ENCODE peak calls at places on chromosome 4, in six cellular contexts. X is IMR-90, D is neuronal stem cell, A is H9, H is mesendoderm, E is H1. N is an unnamed sample.

GRCh38 chr4:67035501-67035900 is 509.8 kb downstream of the CENPC start:
- DNase-seq in D (no peak), A (no peak), X (no peak), E (no peak), H (no peak), N (peak)

GRCh38 chr4:41160010-41160789 is 54.1 kb downstream of the APBB2 start:
- DNase-seq in A (peak), H (peak), D (no peak), X (peak), E (no peak), N (peak)

GRCh38 chr4:183154701-183155391 is 55.8 kb downstream of the WWC2 start:
- DNase-seq in A (no peak), H (peak), X (peak), D (no peak), E (no peak), N (no peak)

GRCh38 chr4:7044415-7044930 is 1.3 kb downstream of the TADA2B start:
- DNase-seq in E (no peak), H (no peak), X (no peak), A (no peak), D (no peak), N (peak)

GRCh38 chr4:71074452-71075299 is 81.2 kb downstream of the DCK start:
- DNase-seq in X (no peak), E (no peak), H (no peak), A (no peak), D (no peak), N (no peak)

GRCh38 chr4:37767546-37767945 is 58.9 kb upstream of the PGM2 start:
- DNase-seq in E (no peak), X (peak), D (no peak), H (no peak), A (no peak), N (no peak)

GRCh38 chr4:155707251-155707650 is 40.6 kb downstream of the GUCY1A1 start:
- DNase-seq in X (no peak), E (no peak), H (no peak), D (no peak), A (no peak), N (no peak)

GRCh38 chr4:159367421-159368105 is 264.7 kb downstream of the RAPGEF2 start:
- DNase-seq in A (no peak), D (no peak), H (no peak), X (no peak), E (no peak), N (no peak)

GRCh38 chr4:67451464-67451863 is 93.8 kb downstream of the CENPC start:
- DNase-seq in E (no peak), X (peak), A (no peak), H (no peak), D (no peak), N (no peak)

GRCh38 chr4:73763877-73764276 is 23.5 kb downstream of the CXCL8 start:
- DNase-seq in D (no peak), H (no peak), E (no peak), X (no peak), A (no peak), N (no peak)

GRCh38 chr4:138751290-138751689 is 264.3 kb upstream of the NOCT start:
- DNase-seq in E (no peak), X (peak), A (no peak), H (no peak), D (no peak), N (no peak)
- H3K18ac ChIP-seq in E (no peak), X (no peak), A (no peak), H (no peak), D (no peak), N (no peak)

GRCh38 chr4:658681-659667 is 15.1 kb downstream of the ATP5ME start:
- DNase-seq in D (no peak), E (no peak), X (no peak), A (peak), H (no peak), N (no peak)
- H3K23ac ChIP-seq in D (peak), E (no peak), X (no peak), A (no peak), H (no peak), N (no peak)

GRCh38 chr4:100311181-100311580 is 120.9 kb upstream of the DDIT4L start:
- DNase-seq in E (no peak), H (peak), X (no peak), D (no peak), A (peak), N (peak)
- H2BK15ac ChIP-seq in E (no peak), H (no peak), X (no peak), D (no peak), A (no peak), N (no peak)

GRCh38 chr4:102826105-102826889 is 1.1 kb downstream of the UBE2D3 start:
- DNase-seq in A (no peak), D (no peak), H (no peak), E (peak), X (no peak), N (no peak)
- H3K18ac ChIP-seq in A (peak), D (peak), H (peak), E (peak), X (peak), N (peak)

N was measured in mesenchymal stem cell.